ENCODE peak calls at places on chromosomes 1 and 21, in seven cellular contexts. G is transverse colon, R is sigmoid colon, Q is stomach, Y is A549, J is H1, I is esophagus muscularis mucosa. Z is an unnamed sample.

GRCh38 chr1:174414205-174414604 is 33.6 kb upstream of the GPR52 start:
- DNase-seq in Y (no peak), I (no peak), G (no peak), R (no peak), J (no peak), Q (no peak), Z (no peak)

GRCh38 chr1:68197891-68198290 is 34.4 kb downstream of the WLS start:
- DNase-seq in G (no peak), J (no peak), Q (no peak), I (no peak), R (no peak), Y (peak), Z (no peak)

GRCh38 chr1:10692401-10693021 is 103.9 kb downstream of the CASZ1 start:
- DNase-seq in Y (peak), R (no peak), Q (peak), G (peak), I (no peak), J (no peak), Z (no peak)

GRCh38 chr1:51644533-51645197 is 27.8 kb downstream of the OSBPL9 start:
- DNase-seq in I (peak), G (peak), J (peak), R (peak), Y (peak), Q (no peak), Z (no peak)

GRCh38 chr1:2908081-2908480 is 106.6 kb upstream of the TTC34 start:
- DNase-seq in Q (no peak), R (no peak), G (no peak), I (no peak), J (no peak), Y (no peak), Z (no peak)

GRCh38 chr1:220999872-221000863 is 120.9 kb downstream of the HLX start:
- DNase-seq in Q (no peak), R (peak), J (no peak), I (no peak), G (peak), Y (no peak), Z (no peak)

GRCh38 chr1:47432071-47433036 is 5.5 kb upstream of the FOXD2 start:
- DNase-seq in Y (peak), I (no peak), Q (peak), G (peak), R (peak), J (peak), Z (peak)

GRCh38 chr1:55064861-55065263 is 25.5 kb downstream of the PCSK9 start:
- DNase-seq in Y (no peak), I (no peak), G (no peak), Q (peak), R (no peak), J (no peak), Z (no peak)

GRCh38 chr1:242784807-242785206 is 260.3 kb upstream of the PLD5 start:
- DNase-seq in R (no peak), I (no peak), Q (no peak), Y (no peak), J (no peak), G (no peak), Z (no peak)

GRCh38 chr1:54342306-54342705 is 63.9 kb downstream of the SSBP3 start:
- DNase-seq in J (no peak), Q (no peak), I (no peak), G (peak), R (no peak), Y (no peak), Z (no peak)

GRCh38 chr1:91594383-91595065 is 93.9 kb downstream of the CDC7 start:
- DNase-seq in J (no peak), Q (no peak), G (no peak), I (no peak), R (no peak), Y (no peak), Z (no peak)

GRCh38 chr1:15139654-15140350 is 13.7 kb upstream of the TMEM51 start:
- DNase-seq in J (no peak), Q (peak), R (no peak), G (no peak), I (no peak), Y (no peak), Z (no peak)

GRCh38 chr1:154741327-154741726 is 128.8 kb downstream of the KCNN3 start:
- DNase-seq in Q (no peak), Y (no peak), G (no peak), J (no peak), I (no peak), R (no peak), Z (no peak)

GRCh38 chr1:1355376-1355775 is 3.0 kb downstream of the MXRA8 start:
- DNase-seq in I (no peak), Q (peak), Y (no peak), G (no peak), J (no peak), R (no peak), Z (no peak)

GRCh38 chr1:40653851-40654537 is 11.5 kb downstream of the RIMS3 start:
- DNase-seq in G (no peak), R (no peak), Q (no peak), I (no peak), Y (no peak), J (no peak), Z (no peak)

GRCh38 chr1:220908757-220909156 is 29.5 kb downstream of the HLX start:
- DNase-seq in I (peak), G (no peak), Q (no peak), J (no peak), Y (no peak), R (no peak), Z (no peak)

GRCh38 chr1:113282897-113283285 is 107.4 kb upstream of the MAGI3 start:
- DNase-seq in G (no peak), J (no peak), R (no peak), I (no peak), Y (no peak), Q (no peak), Z (no peak)

GRCh38 chr1:220956861-220957605 is 77.8 kb downstream of the HLX start:
- DNase-seq in J (no peak), R (no peak), Q (no peak), G (no peak), I (no peak), Y (no peak), Z (no peak)

GRCh38 chr1:111486431-111486830 is 12.6 kb downstream of the C1orf162 start:
- DNase-seq in G (no peak), I (peak), Q (no peak), J (no peak), R (no peak), Y (no peak), Z (no peak)

GRCh38 chr1:157438236-157439012 is 113.9 kb downstream of the FCRL5 start:
- DNase-seq in Y (no peak), G (no peak), Q (no peak), R (no peak), I (no peak), J (no peak), Z (no peak)

GRCh38 chr1:205286335-205286950 is 35.1 kb downstream of the NUAK2 start:
- DNase-seq in I (no peak), R (no peak), Q (peak), J (no peak), Y (no peak), G (peak), Z (no peak)

GRCh38 chr1:230763927-230764591 is 16.9 kb downstream of the CAPN9 start:
- DNase-seq in Y (no peak), G (no peak), I (no peak), J (no peak), Q (no peak), R (no peak), Z (no peak)
- TF ChIP-seq EP300 in Y (no peak), G (no peak), I (no peak), J (no peak), Q (no peak), R (no peak), Z (no peak)

GRCh38 chr1:93778457-93778856 is 96.8 kb upstream of the BCAR3 start:
- DNase-seq in Q (no peak), I (no peak), G (no peak), Y (no peak), J (no peak), R (no peak), Z (no peak)

GRCh38 chr1:93784538-93784937 is 94.5 kb downstream of the DNTTIP2 start:
- DNase-seq in I (no peak), J (no peak), Y (no peak), G (no peak), Q (no peak), R (no peak), Z (no peak)

GRCh38 chr1:93779540-93780121 is 98.0 kb upstream of the BCAR3 start:
- DNase-seq in G (no peak), Q (no peak), R (no peak), Y (peak), I (no peak), J (peak), Z (no peak)

DNA sequence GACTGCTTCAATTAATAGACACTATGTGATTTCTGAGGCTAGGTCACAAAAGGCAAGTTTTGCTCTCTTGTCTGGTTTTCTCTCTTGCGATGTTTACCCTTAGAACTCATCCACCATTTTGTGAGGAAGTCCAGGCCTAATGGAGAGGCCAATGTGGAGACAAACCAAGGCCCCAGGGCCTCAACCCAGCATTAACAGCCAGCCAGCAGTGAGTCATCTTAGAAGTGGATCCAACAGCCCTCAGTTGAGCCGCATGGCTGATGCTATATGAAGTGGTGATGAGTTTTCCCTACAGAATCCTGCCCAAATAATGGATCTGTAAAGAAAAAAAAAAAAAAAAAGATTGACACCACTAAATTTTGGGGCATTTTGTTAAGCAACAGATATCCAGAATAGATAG is 95.1 kb downstream of the DNTTIP2 start:
- DNase-seq in Y (no peak), R (no peak), G (no peak), J (no peak), Q (no peak), I (peak), Z (no peak)
- H3K27ac ChIP-seq in Y (peak), R (no peak), G (no peak), J (no peak), Q (no peak), I (no peak), Z (no peak)

GRCh38 chr1:227766015-227766634 is 30.9 kb downstream of the SNAP47 start:
- DNase-seq in I (no peak), G (peak), R (no peak), J (no peak), Y (no peak), Q (peak), Z (no peak)
- TF ChIP-seq EP300 in I (no peak), G (no peak), R (no peak), J (no peak), Y (no peak), Q (no peak), Z (no peak)

GRCh38 chr1:239706245-239706892 is 320.0 kb downstream of the CHRM3 start:
- DNase-seq in Q (no peak), J (no peak), I (no peak), Y (no peak), R (no peak), G (no peak), Z (no peak)
- H3K27ac ChIP-seq in Q (no peak), J (no peak), I (no peak), Y (no peak), R (no peak), G (no peak), Z (no peak)

GRCh38 chr21:42520628-42521253 is 7.1 kb downstream of the SLC37A1 start:
- DNase-seq in Q (no peak), R (peak), J (no peak), Y (no peak), G (no peak), I (no peak), Z (no peak)

GRCh38 chr21:42518626-42519025 is 5.0 kb downstream of the SLC37A1 start:
- DNase-seq in Y (no peak), Q (no peak), J (no peak), I (no peak), G (no peak), R (peak), Z (no peak)

GRCh38 chr21:42515708-42516502 is 2.3 kb downstream of the SLC37A1 start:
- DNase-seq in R (peak), Q (no peak), G (peak), I (no peak), Y (no peak), J (no peak), Z (no peak)

GRCh38 chr21:42521384-42521783 is 7.7 kb downstream of the SLC37A1 start:
- DNase-seq in Q (no peak), R (peak), Y (no peak), G (no peak), J (no peak), I (no peak), Z (no peak)

GRCh38 chr21:42518216-42518615 is 4.6 kb downstream of the SLC37A1 start:
- DNase-seq in I (no peak), G (no peak), J (no peak), R (peak), Y (peak), Q (no peak), Z (no peak)
- TF ChIP-seq EP300 in I (no peak), G (no peak), J (no peak), R (no peak), Y (no peak), Q (no peak), Z (no peak)

GRCh38 chr1:6486433-6487011 is 4.9 kb downstream of the PLEKHG5 start:
- DNase-seq in Q (peak), I (peak), G (peak), R (peak), J (peak), Y (peak), Z (peak)
- H3K27ac ChIP-seq in Q (no peak), I (peak), G (no peak), R (no peak), J (no peak), Y (peak), Z (no peak)

GRCh38 chr21:44913425-44914175 is 7.1 kb downstream of the ITGB2 start:
- DNase-seq in G (no peak), Y (no peak), I (no peak), Q (no peak), R (no peak), J (no peak), Z (no peak)

GRCh38 chr21:44911384-44912157 is 9.1 kb downstream of the ITGB2 start:
- DNase-seq in I (no peak), Q (peak), Y (no peak), R (peak), G (peak), J (no peak), Z (peak)

GRCh38 chr21:44912158-44912473 is 8.6 kb downstream of the ITGB2 start:
- DNase-seq in R (no peak), I (no peak), Y (no peak), Q (no peak), J (no peak), G (no peak), Z (no peak)

GRCh38 chr21:44916965-44917364 is 3.7 kb downstream of the ITGB2 start:
- DNase-seq in Y (no peak), J (no peak), I (no peak), G (no peak), Q (no peak), R (no peak), Z (no peak)

GRCh38 chr21:44914176-44914874 is 6.4 kb downstream of the ITGB2 start:
- DNase-seq in J (no peak), Y (no peak), I (no peak), Q (peak), R (no peak), G (peak), Z (no peak)
- TF ChIP-seq EP300 in J (no peak), Y (no peak), I (no peak), Q (no peak), R (no peak), G (no peak), Z (no peak)

Z was measured in tibial nerve.